ENCODE peak calls at places on chromosome 17, in seven cellular contexts. N, D, Q, H, S, Z and E are unnamed samples.

GRCh38 chr17:77462101-77462500 is 321.3 kb downstream of the SEC14L1 start:
- DNase-seq in S (no peak), Z (no peak), H (no peak), N (no peak), D (no peak), Q (no peak), E (no peak)

GRCh38 chr17:50603340-50603739 is 31.3 kb upstream of the ABCC3 start:
- DNase-seq in Q (no peak), N (no peak), D (no peak), S (no peak), Z (no peak), H (peak; percentile 76), E (no peak)

GRCh38 chr17:50871898-50872297 is 5.7 kb upstream of the TOB1 start:
- DNase-seq in Z (no peak), D (no peak), H (peak; percentile 36), S (no peak), Q (no peak), N (no peak), E (no peak)

GRCh38 chr17:78383725-78384471 is 5.4 kb downstream of the PGS1 start:
- DNase-seq in H (no peak), D (peak; percentile 25), Z (no peak), S (peak; percentile 94), Q (peak; percentile 98), N (peak; percentile 57), E (peak; percentile 92)

GRCh38 chr17:17696871-17697633 is 15.8 kb downstream of the RAI1 start:
- DNase-seq in S (no peak), Q (no peak), N (no peak), Z (no peak), D (no peak), H (no peak), E (no peak)

GRCh38 chr17:73369126-73369525 is 57.3 kb upstream of the CDC42EP4 start:
- DNase-seq in N (no peak), Q (no peak), H (peak; percentile 71), Z (no peak), S (no peak), D (no peak), E (no peak)

GRCh38 chr17:40561871-40562611 is 3.2 kb downstream of the CCR7 start:
- DNase-seq in Z (no peak), N (peak; percentile 62), Q (no peak), H (no peak), S (no peak), D (peak; percentile 61), E (no peak)

GRCh38 chr17:40190197-40191021 is 13.1 kb downstream of the RAPGEFL1 start:
- DNase-seq in D (peak; percentile 27), Q (no peak), Z (no peak), N (peak; percentile 23), S (no peak), H (peak; percentile 83), E (no peak)

GRCh38 chr17:66900126-66901010 is 64.1 kb upstream of the CACNG4 start:
- DNase-seq in N (no peak), D (no peak), Z (no peak), H (peak; percentile 60), Q (no peak), S (no peak), E (no peak)

GRCh38 chr17:36586138-36586537 is 5.5 kb upstream of the DHRS11 start:
- DNase-seq in N (no peak), S (no peak), Q (no peak), Z (no peak), D (no peak), H (no peak), E (no peak)

GRCh38 chr17:11369570-11369969 is 128.6 kb downstream of the SHISA6 start:
- DNase-seq in Z (no peak), D (no peak), H (no peak), Q (no peak), N (no peak), S (no peak), E (no peak)

GRCh38 chr17:7560172-7561027 is 1.3 kb upstream of the SENP3 start:
- DNase-seq in Q (no peak), D (peak; percentile 64), Z (no peak), S (peak; percentile 42), H (peak; percentile 67), N (peak; percentile 38), E (no peak)